ENCODE peak calls at places on chromosomes 5 and 9, in eight cellular contexts. L is CD8-positive, alpha-beta T cell; A is GM12865; G is fibroblast of lung; N is kidney; R is H1; E is AG09309; B is aorta. U is an unnamed sample.

GRCh38 chr5:17355585-17356346 is 138.3 kb downstream of the BASP1 start:
- DNase-seq in L (no peak), A (no peak), G (peak; percentile 77), N (no peak), R (no peak), E (peak; percentile 46), B (no peak), U (no peak)

GRCh38 chr5:142655339-142656267 is 30.3 kb downstream of the FGF1 start:
- DNase-seq in L (peak; percentile 69), A (peak; percentile 62), G (peak; percentile 84), N (peak; percentile 92), R (peak; percentile 96), E (peak; percentile 67), B (peak; percentile 94), U (peak; percentile 83)

GRCh38 chr9:111161015-111161415 is 122.7 kb upstream of the LPAR1 start:
- DNase-seq in L (no peak), A (no peak), G (peak; percentile 91), N (no peak), R (no peak), E (peak; percentile 46), B (no peak), U (no peak)

GRCh38 chr5:33701251-33701650 is 190.5 kb downstream of the ADAMTS12 start:
- DNase-seq in L (no peak), A (no peak), G (no peak), N (no peak), R (no peak), E (peak; percentile 40), B (no peak), U (no peak)

GRCh38 chr9:129328357-129329103 is 150.5 kb upstream of the IER5L start:
- DNase-seq in L (no peak), A (no peak), G (no peak), N (no peak), R (no peak), E (no peak), B (no peak), U (no peak)

GRCh38 chr5:68960469-68960868 is 133.3 kb upstream of the SLC30A5 start:
- DNase-seq in L (no peak), A (no peak), G (no peak), N (no peak), R (no peak), E (no peak), B (no peak), U (no peak)

GRCh38 chr5:142323480-142324376 is 1.1 kb downstream of the SPRY4 start:
- DNase-seq in L (no peak), A (no peak), G (peak; percentile 71), N (no peak), R (no peak), E (no peak), B (peak; percentile 81), U (no peak)

GRCh38 chr9:83178717-83179116 is 115.8 kb upstream of the RASEF start:
- DNase-seq in L (no peak), A (no peak), G (no peak), N (no peak), R (no peak), E (no peak), B (no peak), U (no peak)

GRCh38 chr5:52269853-52270252 is 517.9 kb upstream of the ITGA1 start:
- DNase-seq in L (no peak), A (no peak), G (no peak), N (no peak), R (no peak), E (no peak), B (no peak), U (no peak)

GRCh38 chr5:177468329-177469058 is 4.9 kb downstream of the DBN1 start:
- DNase-seq in L (no peak), A (no peak), G (no peak), N (no peak), R (no peak), E (no peak), B (no peak), U (no peak)

GRCh38 chr9:96661711-96662110 is 6.6 kb upstream of the PRXL2C start:
- DNase-seq in L (no peak), A (no peak), G (peak; percentile 7), N (no peak), R (no peak), E (no peak), B (no peak), U (no peak)

GRCh38 chr9:17863213-17863883 is 284.5 kb downstream of the SH3GL2 start:
- DNase-seq in L (no peak), A (peak; percentile 87), G (no peak), N (no peak), R (no peak), E (no peak), B (no peak), U (no peak)

DNA sequence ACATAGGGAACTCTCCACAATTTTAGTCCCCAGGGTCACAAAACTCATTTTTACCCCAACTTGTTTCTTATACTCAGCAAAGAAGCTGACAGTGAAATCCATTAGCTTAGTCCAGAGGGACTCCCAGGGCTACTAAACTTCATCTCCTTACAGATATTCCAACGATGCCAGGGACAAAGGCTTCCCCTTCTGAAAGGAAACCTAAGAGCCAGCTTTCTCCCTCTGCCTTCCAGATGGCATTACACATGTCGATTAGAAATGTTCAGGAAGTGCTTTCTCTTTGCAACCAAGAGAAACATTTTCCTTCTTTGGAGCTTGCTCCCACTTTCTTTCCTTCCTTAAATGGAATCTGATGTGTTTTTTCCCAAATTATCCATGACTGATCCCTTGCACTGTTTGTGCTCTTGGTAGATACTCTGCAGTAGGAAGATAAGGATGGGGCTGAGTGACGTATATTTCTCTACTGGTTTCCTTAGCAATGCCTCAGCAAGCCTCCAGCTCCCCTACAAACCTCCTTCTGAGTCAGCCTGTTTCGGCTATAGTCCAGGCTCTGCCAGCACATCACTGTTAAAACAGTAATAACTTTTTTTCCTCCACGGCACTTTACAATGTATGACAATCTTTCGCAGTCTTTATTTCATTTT is 43.0 kb upstream of the HTR4 start:
- DNase-seq in L (no peak), A (no peak), G (peak; percentile 72), N (no peak), R (no peak), E (peak; percentile 61), B (no peak), U (no peak)
- H3K4me3 ChIP-seq in L (no peak overlapping the region), A (no peak overlapping the region), G (no peak overlapping the region), N (no peak overlapping the region), R (no peak overlapping the region), E (no peak overlapping the region), B (peak overlapping the region; percentile 63), U (no peak overlapping the region)

DNA sequence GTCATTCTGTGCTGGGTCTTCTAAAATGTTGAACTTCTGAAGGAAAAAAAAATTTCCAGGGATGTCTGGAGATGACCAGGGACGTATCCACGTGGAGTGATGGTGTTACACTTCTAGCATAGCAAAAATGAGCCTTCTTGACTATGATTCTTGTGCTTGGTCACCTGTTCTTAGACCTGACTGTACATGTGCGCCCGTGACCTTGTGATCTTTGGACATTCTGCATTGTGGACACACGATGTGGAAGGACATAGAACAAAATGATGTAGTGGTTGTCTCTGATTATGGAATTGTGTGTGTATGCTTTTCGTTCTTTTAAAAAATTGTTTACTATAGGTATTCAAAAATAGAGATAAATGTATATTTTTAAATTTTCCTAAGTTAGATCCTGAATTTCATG is 61.0 kb downstream of the SNX30 start:
- DNase-seq in L (no peak), A (no peak), G (no peak), N (no peak), R (no peak), E (no peak), B (no peak), U (no peak)
- H3K4me3 ChIP-seq in L (no peak overlapping the region), A (no peak overlapping the region), G (no peak overlapping the region), N (no peak overlapping the region), R (no peak overlapping the region), E (no peak overlapping the region), B (no peak overlapping the region), U (no peak overlapping the region)

GRCh38 chr9:14106699-14107098 is 207.2 kb downstream of the NFIB start:
- DNase-seq in L (no peak), A (no peak), G (no peak), N (no peak), R (no peak), E (no peak), B (no peak), U (no peak)

GRCh38 chr9:14107977-14108376 is 206.0 kb downstream of the NFIB start:
- DNase-seq in L (no peak), A (no peak), G (no peak), N (no peak), R (no peak), E (no peak), B (no peak), U (no peak)

GRCh38 chr9:14104501-14104900 is 209.4 kb downstream of the NFIB start:
- DNase-seq in L (no peak), A (no peak), G (no peak), N (no peak), R (no peak), E (no peak), B (no peak), U (no peak)

GRCh38 chr9:14111670-14112069 is 202.3 kb downstream of the NFIB start:
- DNase-seq in L (no peak), A (no peak), G (peak; percentile 74), N (no peak), R (no peak), E (no peak), B (no peak), U (no peak)

GRCh38 chr9:14107495-14107894 is 206.4 kb downstream of the NFIB start:
- DNase-seq in L (no peak), A (no peak), G (no peak), N (no peak), R (no peak), E (no peak), B (no peak), U (no peak)
- H3K4me3 ChIP-seq in L (no peak overlapping the region), A (no peak overlapping the region), G (no peak overlapping the region), N (no peak overlapping the region), R (no peak overlapping the region), E (no peak overlapping the region), B (no peak overlapping the region), U (no peak overlapping the region)

GRCh38 chr9:110048976-110049698 is 158.8 kb downstream of the C9orf152 start:
- DNase-seq in L (no peak), A (peak; percentile 24), G (peak; percentile 50), N (peak; percentile 70), R (peak; percentile 60), E (no peak), B (peak; percentile 82), U (no peak)

GRCh38 chr9:110047955-110048472 is 159.9 kb downstream of the C9orf152 start:
- DNase-seq in L (no peak), A (no peak), G (no peak), N (no peak), R (peak; percentile 67), E (no peak), B (no peak), U (no peak)

GRCh38 chr9:110049699-110050450 is 158.1 kb downstream of the C9orf152 start:
- DNase-seq in L (no peak), A (peak; percentile 39), G (no peak), N (peak; percentile 82), R (peak; percentile 71), E (no peak), B (peak; percentile 85), U (no peak)

GRCh38 chr9:110048473-110048975 is 159.4 kb downstream of the C9orf152 start:
- DNase-seq in L (peak; percentile 68), A (peak; percentile 91), G (peak; percentile 80), N (peak; percentile 93), R (peak; percentile 81), E (no peak), B (peak; percentile 94), U (peak; percentile 26)

DNA sequence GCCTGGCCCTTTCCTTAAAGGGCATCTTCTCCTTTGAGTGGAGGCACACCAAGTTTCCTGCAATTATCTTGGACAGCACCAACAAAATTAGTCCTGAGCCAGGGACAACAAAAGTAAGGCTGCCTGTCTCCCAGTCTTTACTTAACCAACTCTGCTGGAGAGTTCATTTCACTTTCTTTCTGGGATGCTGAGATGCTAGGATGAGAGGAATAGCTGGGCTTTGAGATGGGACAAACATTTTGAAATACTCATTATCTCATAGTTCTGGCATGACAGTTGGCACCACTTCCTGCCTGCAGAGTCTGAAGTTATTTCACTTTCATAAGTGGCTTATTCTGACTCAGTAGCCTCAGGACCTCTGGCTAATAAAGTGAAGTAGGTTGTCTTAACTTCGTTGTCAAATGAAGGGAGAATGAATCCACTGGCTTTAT is 157.0 kb downstream of the C9orf152 start:
- DNase-seq in L (no peak), A (peak; percentile 82), G (peak; percentile 95), N (no peak), R (no peak), E (peak; percentile 93), B (no peak), U (no peak)
- H3K4me3 ChIP-seq in L (no peak overlapping the region), A (peak overlapping the region; percentile 98), G (peak overlapping the region; percentile 85), N (no peak overlapping the region), R (no peak overlapping the region), E (peak overlapping the region; percentile 100), B (no peak overlapping the region), U (no peak overlapping the region)